ENCODE peak calls at places on chromosomes 4 and X, in seven cellular contexts. L is upper lobe of left lung, O is MG63, S is MM.1S, J is left lung, D is cardiac fibroblast, I is choroid plexus epithelial cell. A is an unnamed sample.

GRCh38 chr4:173937871-173938270 is 345.6 kb downstream of the FBXO8 start:
- DNase-seq in I (no peak), J (no peak), S (no peak), O (peak), D (peak), L (no peak), A (no peak)

GRCh38 chr4:101953949-101954348 is 163.4 kb downstream of the BANK1 start:
- DNase-seq in I (peak), O (peak), D (peak), S (no peak), J (no peak), L (no peak), A (no peak)

GRCh38 chr4:59818656-59819055 is 1381.5 kb upstream of the ADGRL3 start:
- DNase-seq in O (peak), L (no peak), S (peak), D (no peak), I (no peak), J (no peak), A (no peak)

GRCh38 chr4:92129408-92129994 is 174.3 kb upstream of the GRID2 start:
- DNase-seq in J (no peak), I (no peak), D (no peak), O (no peak), S (no peak), L (no peak), A (no peak)

GRCh38 chrX:141839856-141840255 is 1.7 kb downstream of the MAGEC3 start:
- DNase-seq in L (no peak), D (peak), S (no peak), I (peak), J (no peak), O (no peak), A (no peak)

GRCh38 chrX:115428011-115428410 is 133.0 kb upstream of the PLS3 start:
- DNase-seq in O (no peak), D (no peak), L (no peak), J (no peak), I (no peak), S (no peak), A (no peak)

GRCh38 chr4:97300561-97300960 is 842.7 kb downstream of the STPG2 start:
- DNase-seq in I (no peak), D (no peak), J (no peak), O (no peak), S (no peak), L (no peak), A (no peak)

GRCh38 chrX:129679856-129680255 is 25.1 kb upstream of the APLN start:
- DNase-seq in S (no peak), D (peak), I (no peak), J (no peak), O (no peak), L (no peak), A (no peak)

GRCh38 chrX:155857561-155857960 is 23.6 kb upstream of the VAMP7 start:
- DNase-seq in O (no peak), I (peak), L (no peak), S (peak), D (peak), J (no peak), A (no peak)

GRCh38 chr4:24565054-24565453 is 19.3 kb downstream of the DHX15 start:
- DNase-seq in I (peak), O (no peak), L (no peak), J (no peak), S (no peak), D (no peak), A (no peak)

GRCh38 chr4:19026281-19026680 is 1004.7 kb upstream of the LCORL start:
- DNase-seq in I (peak), D (no peak), J (no peak), L (peak), S (no peak), O (peak), A (no peak)

GRCh38 chr4:54152846-54153600 is 53.1 kb downstream of the GSX2 start:
- DNase-seq in L (no peak), I (peak), O (peak), J (no peak), S (no peak), D (peak), A (no peak)

GRCh38 chrX:15903186-15903681 is 48.6 kb upstream of the AP1S2 start:
- DNase-seq in L (no peak), S (peak), I (no peak), O (no peak), D (no peak), J (no peak), A (no peak)

DNA sequence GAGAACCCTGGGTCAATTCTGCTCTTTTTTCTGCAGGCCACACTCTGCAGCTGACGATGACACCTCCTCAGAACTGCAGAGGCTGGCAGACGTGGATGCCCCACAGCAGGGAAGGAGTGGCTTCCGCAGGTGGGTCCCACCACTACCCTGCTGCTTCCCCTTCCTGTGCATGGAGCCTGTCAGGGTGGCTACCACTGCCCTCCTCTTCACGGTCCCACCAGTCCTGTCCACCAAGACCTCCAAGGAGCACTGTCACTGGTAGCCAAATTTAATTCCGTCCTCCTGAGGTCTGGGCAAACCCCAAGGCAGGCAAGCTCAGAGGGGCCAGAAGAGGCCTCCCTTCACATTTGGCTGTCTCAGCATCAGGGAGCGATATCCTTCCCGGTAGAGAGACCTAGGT is 4.2 kb downstream of the CNGA2 start:
- DNase-seq in D (no peak), J (no peak), I (no peak), O (no peak), L (no peak), S (no peak), A (no peak)
- H3K4me3 ChIP-seq in D (no peak), J (no peak), I (no peak), O (no peak), L (no peak), S (no peak), A (no peak)

DNA sequence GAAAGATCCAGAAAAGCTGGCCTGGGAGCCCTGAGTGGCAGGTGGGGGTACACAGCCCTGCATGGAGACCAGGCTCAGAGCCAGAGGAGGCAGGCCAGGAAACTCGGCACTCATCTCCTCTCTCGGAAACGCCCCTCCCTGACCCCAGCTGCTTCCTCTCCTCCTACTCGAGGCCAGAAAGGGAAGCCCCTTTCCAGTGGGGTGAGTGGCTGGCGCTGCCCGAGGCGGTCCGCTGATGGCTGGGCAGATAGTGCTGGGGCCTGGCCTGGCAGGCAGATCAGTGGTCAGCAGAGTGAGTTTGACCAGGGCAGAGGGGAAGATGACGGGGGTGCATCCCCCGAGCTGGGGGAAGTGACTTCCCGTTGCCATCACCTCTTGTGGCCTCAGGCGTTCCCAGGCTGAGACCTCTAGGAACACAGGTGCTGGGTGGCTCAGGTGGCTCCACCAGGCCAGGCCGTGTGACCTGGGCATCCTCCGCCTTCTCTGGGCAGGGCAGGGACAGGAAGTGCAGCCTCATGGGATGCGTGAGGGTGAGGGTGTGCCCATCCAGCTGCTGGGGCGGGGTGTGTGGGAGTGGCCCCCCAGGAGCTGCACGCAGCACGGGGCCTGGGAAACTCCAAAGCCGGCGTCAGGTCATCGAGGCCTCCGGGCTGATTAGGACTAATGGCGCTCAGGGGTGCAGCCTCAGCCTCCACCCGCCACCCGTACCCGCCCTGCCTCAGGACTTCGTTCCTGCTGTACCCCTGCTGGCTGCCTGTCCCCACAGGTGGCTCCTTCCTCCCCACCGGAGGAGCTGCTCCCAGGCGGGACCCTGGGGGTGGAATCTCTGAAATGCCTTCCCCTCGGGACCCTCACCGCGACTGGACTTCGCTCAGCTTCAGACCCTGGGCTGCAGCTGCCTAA is 5.8 kb downstream of the SH3BP2 start:
- DNase-seq in I (peak), S (no peak), J (peak), L (peak), O (no peak), D (no peak), A (peak)
- H3K4me3 ChIP-seq in I (no peak), S (no peak), J (no peak), L (peak), O (no peak), D (no peak), A (peak)

DNA sequence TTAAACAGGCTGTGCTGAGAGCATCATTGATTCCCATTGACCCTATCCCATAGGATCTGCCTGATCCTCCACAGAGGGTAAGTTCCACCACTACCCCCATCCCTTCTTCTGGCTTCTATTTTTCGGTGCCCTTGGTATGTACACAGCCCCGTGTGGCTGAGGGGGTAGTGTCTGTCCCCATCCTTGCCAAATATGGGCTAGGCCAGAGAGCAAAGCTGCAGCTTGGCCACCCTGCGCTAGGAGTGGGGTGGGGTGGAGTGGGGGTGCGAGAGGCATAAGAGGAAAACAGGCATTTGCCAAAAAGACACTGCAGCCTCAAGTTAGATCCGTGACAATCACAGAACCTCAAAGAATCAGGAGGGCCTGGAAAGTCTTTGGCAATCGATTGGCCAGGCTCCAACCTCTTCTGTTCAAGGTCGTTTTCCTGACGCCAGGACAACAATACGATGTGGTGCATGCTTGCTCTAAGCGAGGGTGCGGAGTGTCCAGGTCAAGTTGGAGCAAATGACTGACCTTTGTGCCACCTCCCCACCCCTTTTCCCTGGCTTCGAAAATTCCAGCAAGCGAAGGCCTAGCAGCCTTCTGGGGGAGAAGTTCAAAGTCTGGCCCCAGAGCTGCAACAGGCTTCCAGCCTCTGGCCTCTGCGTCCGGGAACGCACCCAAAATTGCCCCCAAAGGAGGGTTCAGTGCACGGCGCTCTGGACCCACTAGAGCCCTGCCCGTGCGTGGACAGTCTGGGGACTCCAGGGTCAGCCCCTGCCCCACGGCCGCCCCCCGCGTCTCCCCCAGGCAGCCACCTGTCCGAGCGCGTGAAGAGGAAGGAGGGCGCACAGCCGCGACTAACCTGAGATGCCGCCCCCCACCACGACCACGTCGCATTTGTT is 598 bp downstream of the MAOB start:
- DNase-seq in O (no peak), I (no peak), L (no peak), S (no peak), D (peak), J (no peak), A (no peak)
- H3K4me3 ChIP-seq in O (no peak), I (no peak), L (peak), S (no peak), D (peak), J (peak), A (no peak)

GRCh38 chrX:45806410-45807121 is 605.9 kb upstream of the DIPK2B start:
- DNase-seq in J (no peak), L (no peak), I (peak), S (no peak), D (peak), O (peak), A (peak)
- H3K4me3 ChIP-seq in J (no peak), L (peak), I (peak), S (no peak), D (peak), O (peak), A (peak)

GRCh38 chrX:49039598-49040375 is 3.4 kb downstream of the TFE3 start:
- DNase-seq in O (peak), S (peak), J (peak), D (peak), I (peak), L (peak), A (peak)

GRCh38 chrX:49042581-49043219 is 457 bp downstream of the TFE3 start:
- DNase-seq in J (no peak), S (no peak), I (peak), D (peak), O (no peak), L (no peak), A (no peak)

GRCh38 chrX:49041683-49042529 is 1.3 kb downstream of the TFE3 start:
- DNase-seq in I (peak), L (peak), D (peak), J (no peak), O (peak), S (no peak), A (no peak)

GRCh38 chrX:49037883-49038475 is 5.2 kb downstream of the TFE3 start:
- DNase-seq in L (no peak), O (no peak), D (peak), S (no peak), I (peak), J (no peak), A (no peak)

GRCh38 chrX:49040376-49040955 is 2.7 kb downstream of the TFE3 start:
- DNase-seq in I (peak), D (peak), L (no peak), O (no peak), J (no peak), S (no peak), A (no peak)
- H3K4me3 ChIP-seq in I (peak), D (peak), L (peak), O (peak), J (no peak), S (no peak), A (no peak)

GRCh38 chr4:1192493-1193205 is 20.3 kb upstream of the SPON2 start:
- DNase-seq in I (no peak), L (peak), J (peak), O (peak), D (no peak), S (no peak), A (no peak)
- H3K4me3 ChIP-seq in I (no peak), L (no peak), J (no peak), O (peak), D (peak), S (no peak), A (no peak)

GRCh38 chr4:38009949-38010348 is 49.8 kb downstream of the PTTG2 start:
- DNase-seq in S (no peak), L (no peak), J (no peak), I (no peak), O (no peak), D (no peak), A (no peak)
- H3K4me3 ChIP-seq in S (no peak), L (no peak), J (no peak), I (no peak), O (no peak), D (no peak), A (no peak)

GRCh38 chrX:72308209-72308565 is 2.5 kb upstream of the CITED1 start:
- DNase-seq in I (no peak), O (no peak), S (no peak), D (no peak), L (no peak), J (no peak), A (no peak)

GRCh38 chrX:72306085-72306801 is 529 bp upstream of the CITED1 start:
- DNase-seq in D (no peak), L (no peak), O (peak), J (no peak), S (no peak), I (no peak), A (no peak)

GRCh38 chrX:72307646-72308051 is 1.9 kb upstream of the CITED1 start:
- DNase-seq in L (no peak), S (no peak), D (no peak), O (no peak), J (no peak), I (no peak), A (no peak)

GRCh38 chrX:72305286-72306084 is at the start of gene CITED1:
- DNase-seq in O (peak), L (no peak), S (peak), I (no peak), D (no peak), J (no peak), A (no peak)

GRCh38 chrX:72306851-72307645 is 1.3 kb upstream of the CITED1 start:
- DNase-seq in L (peak), J (peak), I (peak), O (peak), S (peak), D (peak), A (peak)
- H3K4me3 ChIP-seq in L (peak), J (peak), I (peak), O (peak), S (peak), D (peak), A (peak)

GRCh38 chrX:51334276-51334675 is 1.7 kb downstream of the NUDT10 start:
- DNase-seq in J (no peak), S (no peak), O (no peak), D (no peak), I (no peak), L (no peak), A (no peak)

GRCh38 chrX:51336584-51336983 is 4.0 kb downstream of the NUDT10 start:
- DNase-seq in D (peak), L (no peak), O (no peak), J (no peak), S (peak), I (peak), A (peak)

GRCh38 chrX:51332188-51332942 is at the start of gene NUDT10:
- DNase-seq in J (peak), S (no peak), L (peak), I (peak), D (no peak), O (peak), A (no peak)
- H3K4me3 ChIP-seq in J (peak), S (no peak), L (peak), I (peak), D (peak), O (peak), A (no peak)